ENCODE peak calls at places on chromosomes 2 and 18, in seven cellular contexts. K is right atrium auricular region; O is CD8-positive, alpha-beta memory T cell; N is small intestine; D is cardiac muscle cell; F is choroid plexus epithelial cell; S is keratinocyte. T is an unnamed sample.

GRCh38 chr18:34158881-34159690 is 65.6 kb downstream of the NOL4 start:
- DNase-seq in D (peak; percentile 19), N (peak; percentile 2), S (no peak), K (no peak), O (peak; percentile 41), F (peak; percentile 2), T (peak; percentile 7)

GRCh38 chr2:163730556-163730955 is 5.3 kb downstream of the FIGN start:
- DNase-seq in O (no peak), F (no peak), D (no peak), S (no peak), N (no peak), K (no peak), T (no peak)

GRCh38 chr2:197184959-197185586 is 125.5 kb downstream of the ANKRD44 start:
- DNase-seq in F (peak; percentile 45), O (no peak), S (no peak), N (no peak), D (peak; percentile 50), K (peak; percentile 88), T (peak; percentile 49)

GRCh38 chr18:48073231-48073930 is 142.9 kb upstream of the SMAD2 start:
- DNase-seq in F (no peak), K (no peak), D (no peak), N (no peak), O (no peak), S (peak; percentile 48), T (peak; percentile 42)

GRCh38 chr2:3142961-3143571 is 234.6 kb downstream of the EIPR1 start:
- DNase-seq in O (no peak), F (no peak), N (no peak), S (no peak), D (no peak), K (peak; percentile 32), T (no peak)

GRCh38 chr2:24819442-24820174 is 26.4 kb downstream of the CENPO start:
- DNase-seq in D (no peak), F (no peak), S (no peak), O (no peak), K (peak; percentile 46), N (no peak), T (no peak)

GRCh38 chr2:12320027-12320734 is 396.6 kb upstream of the TRIB2 start:
- DNase-seq in O (no peak), N (no peak), F (peak; percentile 25), D (no peak), S (no peak), K (no peak), T (no peak)

GRCh38 chr2:86313341-86313740 is 24.1 kb downstream of the REEP1 start:
- DNase-seq in D (no peak), F (no peak), N (no peak), O (no peak), S (no peak), K (no peak), T (no peak)

GRCh38 chr2:126722546-126722945 is 66.6 kb downstream of the GYPC start:
- DNase-seq in F (no peak), D (no peak), S (no peak), N (no peak), O (no peak), K (no peak), T (no peak)

GRCh38 chr2:39657538-39657937 is 8.2 kb upstream of the TMEM178A start:
- DNase-seq in O (no peak), S (no peak), F (no peak), N (no peak), D (no peak), K (no peak), T (no peak)

GRCh38 chr2:99975386-99975785 is 167.0 kb downstream of the AFF3 start:
- DNase-seq in D (no peak), O (no peak), K (no peak), F (peak; percentile 37), N (no peak), S (no peak), T (peak; percentile 55)

GRCh38 chr2:151251012-151251411 is 10.7 kb downstream of the RBM43 start:
- DNase-seq in F (peak; percentile 96), N (no peak), D (peak; percentile 92), K (no peak), S (no peak), O (no peak), T (peak; percentile 96)

GRCh38 chr18:12056884-12057402 is 36.7 kb upstream of the ANKRD62 start:
- DNase-seq in D (no peak), O (no peak), N (no peak), F (no peak), K (no peak), S (no peak), T (no peak)

GRCh38 chr18:12049983-12050811 is 43.4 kb upstream of the ANKRD62 start:
- DNase-seq in D (no peak), S (no peak), N (no peak), O (no peak), F (no peak), K (peak; percentile 56), T (no peak)

GRCh38 chr18:12052866-12053265 is 40.8 kb upstream of the ANKRD62 start:
- DNase-seq in N (no peak), K (no peak), D (no peak), S (no peak), F (no peak), O (no peak), T (no peak)

GRCh38 chr18:12056034-12056883 is 37.4 kb upstream of the ANKRD62 start:
- DNase-seq in N (no peak), K (peak; percentile 50), O (no peak), F (no peak), S (no peak), D (no peak), T (no peak)

GRCh38 chr18:12053312-12053711 is 40.3 kb upstream of the ANKRD62 start:
- DNase-seq in F (no peak), O (no peak), N (no peak), D (no peak), K (peak; percentile 46), S (no peak), T (no peak)
- H3K4me3 ChIP-seq in F (no peak overlapping the region), O (no peak overlapping the region), N (no peak overlapping the region), D (no peak overlapping the region), K (no peak overlapping the region), S (no peak overlapping the region), T (no peak overlapping the region)

DNA sequence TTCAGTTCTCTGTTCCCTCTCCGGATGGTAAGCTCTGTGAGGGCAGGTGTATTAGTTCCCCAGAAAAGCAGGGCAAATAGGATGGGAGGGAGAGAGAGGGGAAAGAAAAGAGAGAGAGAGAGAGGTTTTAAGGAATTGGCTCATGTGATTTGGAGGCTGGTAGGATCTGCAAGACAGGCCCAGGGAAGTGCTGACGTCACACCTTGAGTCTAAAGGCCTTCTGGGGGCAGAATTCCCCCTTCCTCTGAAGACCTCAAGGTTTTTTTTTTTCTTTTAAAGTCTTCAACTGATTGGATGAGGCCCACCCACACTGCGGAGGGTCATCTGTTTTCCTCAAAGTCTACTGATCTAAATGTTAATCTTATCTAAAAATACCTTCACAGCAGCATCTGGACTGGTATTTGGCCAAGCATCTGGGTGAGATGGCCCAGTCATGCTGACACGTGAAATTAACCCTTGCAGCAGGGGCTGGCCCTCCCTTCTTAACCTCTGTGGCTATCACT is 457.1 kb upstream of the ID2 start:
- DNase-seq in F (no peak), S (no peak), D (no peak), K (no peak), O (no peak), N (no peak), T (no peak)
- H3K4me3 ChIP-seq in F (no peak overlapping the region), S (no peak overlapping the region), D (no peak overlapping the region), K (no peak overlapping the region), O (no peak overlapping the region), N (no peak overlapping the region), T (no peak overlapping the region)

GRCh38 chr2:177799531-177799930 is 273.0 kb downstream of the PDE11A start:
- DNase-seq in O (no peak), S (no peak), D (peak; percentile 41), K (no peak), N (peak; percentile 11), F (peak; percentile 59), T (peak; percentile 44)
- H3K4me3 ChIP-seq in O (no peak overlapping the region), S (no peak overlapping the region), D (no peak overlapping the region), K (no peak overlapping the region), N (no peak overlapping the region), F (no peak overlapping the region), T (no peak overlapping the region)

GRCh38 chr2:159015823-159016222 is 47.4 kb downstream of the TANC1 start:
- DNase-seq in D (no peak), S (no peak), O (no peak), K (no peak), F (no peak), N (no peak), T (no peak)
- H3K4me3 ChIP-seq in D (no peak overlapping the region), S (no peak overlapping the region), O (no peak overlapping the region), K (no peak overlapping the region), F (no peak overlapping the region), N (no peak overlapping the region), T (peak overlapping the region; percentile 30)

GRCh38 chr18:12305930-12306629 is 2.0 kb upstream of the TUBB6 start:
- DNase-seq in D (peak; percentile 42), F (no peak), S (no peak), O (no peak), N (no peak), K (no peak), T (no peak)
- H3K4me3 ChIP-seq in D (no peak overlapping the region), F (peak overlapping the region; percentile 39), S (no peak overlapping the region), O (no peak overlapping the region), N (no peak overlapping the region), K (peak overlapping the region; percentile 81), T (peak overlapping the region; percentile 97)

GRCh38 chr2:234964631-234965461 is 13.0 kb downstream of the SH3BP4 start:
- DNase-seq in D (no peak), O (no peak), F (no peak), S (no peak), N (no peak), K (no peak), T (no peak)
- H3K4me3 ChIP-seq in D (no peak overlapping the region), O (no peak overlapping the region), F (no peak overlapping the region), S (no peak overlapping the region), N (no peak overlapping the region), K (no peak overlapping the region), T (no peak overlapping the region)

GRCh38 chr18:46332286-46332801 is 228.2 kb downstream of the HAUS1 start:
- DNase-seq in S (no peak), F (no peak), O (no peak), D (no peak), K (no peak), N (no peak), T (no peak)

GRCh38 chr18:46333371-46334199 is 229.4 kb downstream of the HAUS1 start:
- DNase-seq in K (no peak), F (peak; percentile 16), D (peak; percentile 33), S (no peak), O (peak; percentile 19), N (no peak), T (peak; percentile 35)

GRCh38 chr18:46335551-46336059 is 231.4 kb downstream of the HAUS1 start:
- DNase-seq in F (peak; percentile 36), S (no peak), N (no peak), K (no peak), D (peak; percentile 60), O (no peak), T (no peak)

GRCh38 chr18:46332956-46333355 is 228.8 kb downstream of the HAUS1 start:
- DNase-seq in S (no peak), K (no peak), O (peak; percentile 17), F (no peak), N (no peak), D (no peak), T (no peak)

DNA sequence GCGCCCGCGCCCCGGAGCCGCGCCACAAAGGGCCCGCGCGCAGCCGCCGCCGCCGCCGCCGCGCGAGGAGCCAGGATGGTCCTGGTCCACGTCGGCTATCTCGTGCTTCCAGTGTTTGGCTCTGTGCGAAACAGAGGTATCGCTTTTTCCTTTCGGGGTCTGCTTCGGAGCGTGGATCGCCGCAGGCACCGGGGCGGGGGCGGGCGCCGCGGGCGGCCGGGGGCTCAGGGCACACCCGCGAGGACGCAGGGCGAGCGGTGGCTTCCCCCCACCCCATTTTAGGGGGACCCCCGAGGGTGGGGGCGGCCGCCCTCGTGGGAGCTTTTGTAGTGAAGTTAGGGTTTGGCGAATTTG is 230.0 kb downstream of the HAUS1 start:
- DNase-seq in S (no peak), D (no peak), K (no peak), F (no peak), O (peak; percentile 32), N (no peak), T (no peak)
- H3K4me3 ChIP-seq in S (peak overlapping the region; percentile 40), D (peak overlapping the region; percentile 99), K (peak overlapping the region; percentile 68), F (peak overlapping the region; percentile 52), O (no peak overlapping the region), N (no peak overlapping the region), T (peak overlapping the region; percentile 23)

T was measured in adipocyte.